ENCODE peak calls at places on chromosomes 6 and 20, in ten cellular contexts. A, Z, E, Q, L, H, W, O, N and B are unnamed samples.

GRCh38 chr6:108200631-108201030 is 34.8 kb downstream of the NR2E1 start:
- DNase-seq in A (no peak), Z (no peak), E (no peak), Q (peak), L (peak), H (no peak), W (peak), O (no peak), N (no peak), B (peak)

GRCh38 chr6:10410214-10410873 is 4.5 kb downstream of the TFAP2A start:
- DNase-seq in A (no peak), Z (no peak), E (no peak), Q (no peak), L (no peak), H (no peak), W (no peak), O (no peak), N (no peak), B (no peak)

GRCh38 chr20:50389437-50389807 is 120.8 kb upstream of the PTPN1 start:
- DNase-seq in A (peak), Z (no peak), E (no peak), Q (no peak), L (no peak), H (no peak), W (peak), O (peak), N (no peak), B (no peak)

GRCh38 chr6:51213806-51214205 is 395.1 kb downstream of the TFAP2B start:
- DNase-seq in A (no peak), Z (no peak), E (no peak), Q (no peak), L (no peak), H (no peak), W (no peak), O (no peak), N (no peak), B (no peak)

GRCh38 chr6:36724514-36725385 is 27.1 kb downstream of the RAB44 start:
- DNase-seq in A (peak), Z (peak), E (peak), Q (peak), L (peak), H (peak), W (peak), O (peak), N (peak), B (no peak)

GRCh38 chr6:119241540-119242309 is 107.8 kb downstream of the MAN1A1 start:
- DNase-seq in A (no peak), Z (no peak), E (no peak), Q (no peak), L (no peak), H (no peak), W (no peak), O (no peak), N (no peak), B (no peak)

GRCh38 chr20:52569201-52569600 is 377.6 kb upstream of the ZFP64 start:
- DNase-seq in A (no peak), Z (no peak), E (no peak), Q (no peak), L (no peak), H (no peak), W (no peak), O (no peak), N (no peak), B (no peak)

GRCh38 chr6:91198588-91199255 is 611.9 kb upstream of the MAP3K7 start:
- DNase-seq in A (no peak), Z (no peak), E (no peak), Q (no peak), L (no peak), H (no peak), W (no peak), O (no peak), N (no peak), B (no peak)

GRCh38 chr6:132813173-132813856 is 1.1 kb upstream of the RPS12 start:
- DNase-seq in A (peak), Z (peak), E (peak), Q (peak), L (no peak), H (peak), W (peak), O (peak), N (peak), B (no peak)

GRCh38 chr6:159959976-159960384 is 8.9 kb upstream of the IGF2R start:
- DNase-seq in A (peak), Z (no peak), E (no peak), Q (no peak), L (no peak), H (no peak), W (no peak), O (no peak), N (no peak), B (no peak)

GRCh38 chr6:73728548-73729205 is 32.7 kb downstream of the CD109 start:
- DNase-seq in A (no peak), Z (no peak), E (no peak), Q (no peak), L (no peak), H (no peak), W (no peak), O (no peak), N (no peak), B (no peak)

GRCh38 chr20:2846698-2847097 is 6.2 kb downstream of the VPS16 start:
- DNase-seq in A (no peak), Z (no peak), E (no peak), Q (no peak), L (no peak), H (no peak), W (no peak), O (no peak), N (no peak), B (no peak)

GRCh38 chr6:79762370-79762769 is 131.2 kb downstream of the SH3BGRL2 start:
- DNase-seq in A (no peak), Z (no peak), E (no peak), Q (no peak), L (peak), H (no peak), W (no peak), O (no peak), N (no peak), B (no peak)

GRCh38 chr6:127484207-127484858 is 25.1 kb upstream of the KIAA0408 start:
- DNase-seq in A (no peak), Z (no peak), E (peak), Q (peak), L (no peak), H (no peak), W (no peak), O (no peak), N (no peak), B (no peak)

GRCh38 chr6:56524891-56525703 is 117.6 kb downstream of the DST start:
- DNase-seq in A (no peak), Z (no peak), E (no peak), Q (no peak), L (no peak), H (no peak), W (no peak), O (no peak), N (no peak), B (no peak)

DNA sequence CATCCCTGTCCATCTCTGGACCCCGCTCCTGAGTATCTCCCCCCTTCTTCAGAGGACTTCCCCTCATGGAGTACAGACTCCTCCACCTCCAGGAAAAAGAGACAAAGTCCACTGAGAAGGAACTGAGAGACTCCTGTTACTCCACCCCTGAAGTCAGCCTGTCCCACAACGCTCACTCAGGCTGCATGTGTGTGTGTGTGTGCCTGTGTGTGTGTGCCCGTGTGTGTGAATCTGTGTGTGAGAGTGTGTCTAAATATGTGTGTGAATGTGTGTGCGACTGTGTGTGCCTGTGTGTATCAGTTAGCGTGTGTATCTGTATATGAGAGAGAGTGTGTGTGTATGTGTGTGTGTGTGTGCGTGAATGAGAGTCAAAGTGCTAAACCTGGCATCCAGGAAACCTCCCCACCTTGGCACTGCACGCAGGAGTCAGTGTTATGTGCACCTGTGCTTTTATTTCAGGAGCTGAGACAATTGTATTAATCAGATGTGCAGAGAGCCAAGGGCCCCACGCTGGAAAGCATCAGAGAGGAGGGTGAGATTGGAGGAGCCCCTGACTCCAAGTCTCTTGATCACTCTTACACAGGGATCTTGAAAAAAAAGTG is 39.0 kb downstream of the HLA-A start:
- DNase-seq in A (no peak), Z (no peak), E (no peak), Q (no peak), L (no peak), H (peak), W (no peak), O (no peak), N (no peak), B (no peak)
- TF ChIP-seq CTCF in A (no peak), Z (no peak), E (no peak), Q (no peak), L (no peak), H (no peak), W (no peak), O (no peak), N (no peak), B (no peak)

GRCh38 chr6:111585241-111585968 is 20.3 kb downstream of the TRAF3IP2 start:
- DNase-seq in A (no peak), Z (no peak), E (no peak), Q (no peak), L (no peak), H (no peak), W (no peak), O (no peak), N (no peak), B (no peak)
- H3K4me3 ChIP-seq in A (no peak), Z (peak), E (no peak), Q (no peak), L (no peak), H (no peak), W (no peak), O (no peak), N (no peak), B (no peak)

GRCh38 chr6:25392372-25392771 is 113.2 kb downstream of the CARMIL1 start:
- DNase-seq in A (no peak), Z (no peak), E (no peak), Q (no peak), L (no peak), H (no peak), W (no peak), O (no peak), N (no peak), B (no peak)
- H3K27ac ChIP-seq in A (no peak), Z (no peak), E (no peak), Q (no peak), L (no peak), H (no peak), W (no peak), O (no peak), N (no peak), B (no peak)

GRCh38 chr6:152343735-152344360 is 293.3 kb downstream of the SYNE1 start:
- DNase-seq in A (peak), Z (peak), E (no peak), Q (no peak), L (no peak), H (no peak), W (no peak), O (peak), N (no peak), B (no peak)

GRCh38 chr6:152334555-152334954 is 302.6 kb downstream of the SYNE1 start:
- DNase-seq in A (no peak), Z (no peak), E (no peak), Q (no peak), L (no peak), H (no peak), W (no peak), O (no peak), N (no peak), B (no peak)

GRCh38 chr6:152341596-152341995 is 295.6 kb downstream of the SYNE1 start:
- DNase-seq in A (no peak), Z (no peak), E (peak), Q (no peak), L (no peak), H (no peak), W (no peak), O (no peak), N (no peak), B (no peak)

GRCh38 chr6:152338335-152339125 is 298.6 kb downstream of the SYNE1 start:
- DNase-seq in A (peak), Z (peak), E (peak), Q (no peak), L (no peak), H (peak), W (peak), O (peak), N (peak), B (no peak)
- TF ChIP-seq CTCF in A (peak), Z (peak), E (peak), Q (peak), L (peak), H (peak), W (peak), O (peak), N (peak), B (peak)

DNA sequence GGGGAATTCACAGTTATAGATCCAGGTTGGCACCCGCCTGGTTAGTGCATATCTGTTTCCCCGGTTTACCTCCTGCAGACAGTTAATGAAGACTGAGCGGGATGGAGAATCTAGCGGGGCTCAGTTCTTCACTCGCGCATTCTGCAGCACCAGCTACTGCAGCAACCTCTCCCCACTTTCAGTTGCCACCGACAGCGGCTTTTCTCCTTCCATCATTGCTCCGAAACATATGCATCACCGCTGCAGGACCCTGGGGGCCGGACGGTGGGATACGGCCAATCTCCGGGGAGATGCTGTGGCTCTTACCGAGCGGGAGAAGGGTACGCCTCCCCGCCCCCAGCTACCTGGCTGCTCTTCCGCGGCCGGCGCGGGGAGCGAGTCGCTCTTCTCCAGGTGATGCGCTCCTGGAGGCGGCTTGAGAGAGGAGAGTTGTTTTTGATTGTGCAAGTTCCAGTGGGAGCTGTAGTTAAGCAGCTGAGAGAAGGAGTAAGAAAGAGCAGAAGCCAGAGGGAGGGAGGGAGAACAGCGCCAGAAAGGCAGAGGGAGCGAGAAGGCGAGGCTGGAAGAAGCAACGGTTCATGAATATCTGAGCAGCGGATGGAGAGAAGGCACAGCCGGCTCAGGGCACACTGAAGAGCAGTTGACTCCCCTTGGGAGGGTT is at the start of gene SGK1:
- DNase-seq in A (no peak), Z (no peak), E (no peak), Q (no peak), L (no peak), H (no peak), W (no peak), O (no peak), N (no peak), B (no peak)
- H3K4me3 ChIP-seq in A (peak), Z (peak), E (peak), Q (no peak), L (peak), H (peak), W (peak), O (peak), N (peak), B (peak)